ENCODE peak calls at places on chromosomes 7 and 10, in four cellular contexts. G is K562, N is hepatocyte, Y is suprapubic skin. Q is an unnamed sample.

GRCh38 chr10:28155726-28156125 is 147.1 kb downstream of the MPP7 start:
- DNase-seq in G (no peak), N (no peak), Y (no peak), Q (no peak)

GRCh38 chr10:99357691-99358090 is 28.5 kb downstream of the CNNM1 start:
- DNase-seq in G (no peak), N (no peak), Y (no peak), Q (no peak)

GRCh38 chr7:47378728-47379395 is 203.0 kb downstream of the TNS3 start:
- DNase-seq in G (no peak), N (no peak), Y (peak; percentile 48), Q (no peak)

GRCh38 chr7:16353226-16353625 is 68.1 kb downstream of the CRPPA start:
- DNase-seq in G (no peak), N (no peak), Y (no peak), Q (no peak)

GRCh38 chr7:106277976-106278375 is 6.8 kb downstream of the NAMPT start:
- DNase-seq in G (no peak), N (no peak), Y (no peak), Q (no peak)

GRCh38 chr7:53245721-53246120 is 210.3 kb downstream of the POM121L12 start:
- DNase-seq in G (no peak), N (no peak), Y (no peak), Q (no peak)

GRCh38 chr10:73310475-73310874 is 48.2 kb downstream of the CFAP70 start:
- DNase-seq in G (no peak), N (no peak), Y (no peak), Q (no peak)

GRCh38 chr7:27155816-27156507 is 513 bp downstream of the HOXA7 start:
- DNase-seq in G (no peak), N (no peak), Y (peak; percentile 70), Q (peak; percentile 40)

GRCh38 chr10:67763499-67764011 is 67.6 kb upstream of the CTNNA3 start:
- DNase-seq in G (no peak), N (peak; percentile 83), Y (peak; percentile 84), Q (no peak)

GRCh38 chr7:87599336-87599735 is 1.3 kb downstream of the ABCB1 start:
- DNase-seq in G (peak; percentile 33), N (peak; percentile 7), Y (no peak), Q (peak; percentile 50)

GRCh38 chr7:157996359-157997079 is 591.1 kb downstream of the PTPRN2 start:
- DNase-seq in G (no peak), N (no peak), Y (no peak), Q (peak; percentile 27)

GRCh38 chr10:33129987-33130386 is 172.0 kb upstream of the ITGB1 start:
- DNase-seq in G (no peak), N (no peak), Y (no peak), Q (no peak)

GRCh38 chr10:29343607-29344038 is 54.8 kb downstream of the LYZL1 start:
- DNase-seq in G (no peak), N (no peak), Y (no peak), Q (no peak)

GRCh38 chr10:13382759-13383753 is 35.0 kb upstream of the SEPHS1 start:
- DNase-seq in G (no peak), N (peak; percentile 72), Y (peak; percentile 64), Q (no peak)

GRCh38 chr10:78433063-78433717 is 399.5 kb downstream of the RPS24 start:
- DNase-seq in G (no peak), N (no peak), Y (no peak), Q (no peak)

GRCh38 chr10:102914781-102915180 is 3.3 kb upstream of the CNNM2 start:
- DNase-seq in G (no peak), N (no peak), Y (no peak), Q (no peak)

GRCh38 chr7:46363688-46364087 is 442.6 kb upstream of the IGFBP3 start:
- DNase-seq in G (no peak), N (peak; percentile 7), Y (no peak), Q (no peak)

GRCh38 chr10:128912568-128913311 is 554.3 kb upstream of the MGMT start:
- DNase-seq in G (no peak), N (no peak), Y (no peak), Q (no peak)

GRCh38 chr10:127186846-127187245 is 9.5 kb downstream of the INSYN2A start:
- DNase-seq in G (no peak), N (no peak), Y (no peak), Q (no peak)

GRCh38 chr7:22435720-22436119 is 64.3 kb downstream of the STEAP1B start:
- DNase-seq in G (no peak), N (no peak), Y (no peak), Q (no peak)

GRCh38 chr10:71457908-71458307 is 61.2 kb downstream of the CDH23 start:
- DNase-seq in G (no peak), N (no peak), Y (no peak), Q (no peak)

GRCh38 chr10:78802866-78803265 is 265.9 kb upstream of the ZMIZ1 start:
- DNase-seq in G (no peak), N (peak; percentile 81), Y (peak; percentile 81), Q (no peak)

GRCh38 chr7:20783716-20784310 is 2.9 kb downstream of the SP8 start:
- DNase-seq in G (no peak), N (peak; percentile 66), Y (no peak), Q (no peak)

GRCh38 chr10:60238408-60239100 is 151.1 kb downstream of the ANK3 start:
- DNase-seq in G (peak; percentile 60), N (peak; percentile 42), Y (no peak), Q (no peak)

GRCh38 chr10:85600026-85600743 is 766.4 kb downstream of the GRID1 start:
- DNase-seq in G (no peak), N (peak; percentile 26), Y (no peak), Q (no peak)

GRCh38 chr7:123492485-123492884 is 41.9 kb downstream of the IQUB start:
- DNase-seq in G (peak; percentile 40), N (no peak), Y (no peak), Q (no peak)

GRCh38 chr10:22831586-22831985 is 96.3 kb upstream of the ARMC3 start:
- DNase-seq in G (no peak), N (no peak), Y (no peak), Q (no peak)

DNA sequence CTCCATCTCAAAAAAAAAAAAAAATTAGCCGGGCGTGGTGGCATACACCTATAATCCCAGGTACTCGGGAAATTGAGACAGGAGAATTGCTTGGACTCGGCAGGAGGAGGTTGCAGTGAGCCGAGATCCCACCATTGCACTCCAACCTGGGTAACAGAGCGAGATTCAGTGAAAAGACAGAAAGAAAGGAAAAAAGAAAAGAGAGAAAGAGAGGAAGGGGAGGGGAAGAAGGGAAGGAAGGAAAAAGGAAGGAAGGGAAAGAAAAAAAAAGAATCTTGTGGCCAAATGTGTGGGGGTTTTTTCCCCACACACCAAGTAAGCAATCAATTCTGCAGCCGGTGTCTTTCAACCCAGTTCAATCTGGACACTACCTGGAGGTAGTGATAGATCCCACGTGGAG is 9.0 kb upstream of the NAT16 start:
- DNase-seq in G (no peak), N (no peak), Y (no peak), Q (no peak)
- TF ChIP-seq CTCF in G (no peak), N (no peak), Y (no peak), Q (no peak)

GRCh38 chr7:1142051-1142635 is 17.9 kb downstream of the ZFAND2A start:
- DNase-seq in G (no peak), N (no peak), Y (no peak), Q (no peak)

GRCh38 chr7:1140481-1141104 is 19.4 kb downstream of the ZFAND2A start:
- DNase-seq in G (no peak), N (no peak), Y (no peak), Q (no peak)

GRCh38 chr7:1149351-1149794 is 10.6 kb downstream of the ZFAND2A start:
- DNase-seq in G (no peak), N (no peak), Y (no peak), Q (no peak)

GRCh38 chr7:1141651-1142050 is 18.3 kb downstream of the ZFAND2A start:
- DNase-seq in G (no peak), N (no peak), Y (no peak), Q (no peak)

DNA sequence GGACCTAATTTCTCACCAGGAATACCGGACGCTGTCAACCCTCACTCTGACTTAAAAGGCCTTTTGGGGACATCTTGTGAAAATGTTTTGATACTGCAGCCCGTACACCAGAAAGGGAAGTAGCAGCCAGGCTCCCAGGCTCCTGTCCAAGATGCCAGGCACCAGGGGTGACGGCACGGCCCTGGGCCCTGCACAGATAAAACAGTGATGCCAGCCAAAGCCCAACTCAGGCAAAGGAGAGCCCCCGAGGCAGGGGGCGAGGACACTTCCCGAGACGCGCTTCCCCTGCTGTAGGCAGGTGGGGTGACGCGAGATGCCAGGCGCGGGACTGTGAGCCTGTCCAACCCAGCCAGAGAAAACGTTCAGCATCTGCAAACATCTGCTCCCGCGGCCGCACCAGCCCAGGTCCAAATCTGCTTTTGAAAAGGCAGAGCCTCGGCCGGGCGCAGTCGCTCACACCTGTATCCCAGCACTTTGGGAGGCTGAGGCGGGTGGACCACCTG is 15.7 kb downstream of the ZFAND2A start:
- DNase-seq in G (no peak), N (no peak), Y (no peak), Q (no peak)
- TF ChIP-seq CTCF in G (peak; percentile 61), N (no peak), Y (no peak), Q (peak; percentile 41)

GRCh38 chr7:152054377-152055230 is 29.1 kb downstream of the GALNT11 start:
- DNase-seq in G (no peak), N (peak; percentile 31), Y (no peak), Q (no peak)
- TF ChIP-seq CTCF in G (no peak), N (no peak), Y (no peak), Q (no peak)

GRCh38 chr7:100545636-100546128 is 6.7 kb downstream of the AGFG2 start:
- DNase-seq in G (peak; percentile 75), N (peak; percentile 86), Y (no peak), Q (no peak)
- TF ChIP-seq CTCF in G (peak; percentile 32), N (no peak), Y (no peak), Q (no peak)

GRCh38 chr7:37205451-37205850 is 243.2 kb downstream of the ELMO1 start:
- DNase-seq in G (no peak), N (no peak), Y (no peak), Q (no peak)

GRCh38 chr7:37212051-37212450 is 236.6 kb downstream of the ELMO1 start:
- DNase-seq in G (no peak), N (no peak), Y (no peak), Q (no peak)

GRCh38 chr7:37211097-37211496 is 237.6 kb downstream of the ELMO1 start:
- DNase-seq in G (no peak), N (peak; percentile 75), Y (peak; percentile 73), Q (no peak)

GRCh38 chr7:37206192-37206591 is 242.5 kb downstream of the ELMO1 start:
- DNase-seq in G (no peak), N (no peak), Y (no peak), Q (no peak)

DNA sequence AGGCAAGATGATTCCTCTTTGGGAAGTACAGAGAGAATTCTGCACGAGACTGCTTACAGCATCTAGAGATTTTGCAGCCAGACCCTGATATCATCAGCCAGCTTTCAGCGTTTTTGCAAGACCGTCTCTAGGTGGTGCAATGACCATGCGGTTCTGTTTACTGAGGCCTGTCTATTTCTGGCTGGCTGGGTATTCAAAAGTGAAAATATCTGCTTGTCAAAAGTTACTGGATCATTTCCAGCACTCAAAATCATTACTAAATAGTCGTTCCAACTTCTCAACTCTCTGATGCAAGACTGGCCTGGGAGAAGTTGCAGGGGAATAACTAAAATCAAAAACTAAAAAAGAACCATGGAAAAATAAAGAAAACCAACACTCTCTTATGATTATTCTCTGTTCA is 240.1 kb downstream of the ELMO1 start:
- DNase-seq in G (peak; percentile 56), N (peak; percentile 84), Y (peak; percentile 83), Q (peak; percentile 53)
- TF ChIP-seq CTCF in G (peak; percentile 71), N (peak; percentile 79), Y (no peak), Q (peak; percentile 51)

GRCh38 chr7:36312915-36313334 is 76.7 kb upstream of the ANLN start:
- DNase-seq in G (no peak), N (no peak), Y (no peak), Q (no peak)
- TF ChIP-seq CTCF in G (no peak), N (no peak), Y (no peak), Q (no peak)